ENCODE peak calls at places on chromosomes 2 and 18, in nine cellular contexts. E is iPS-NIHi11; S is HTR-8/SVneo; L is esophagus muscularis mucosa; B is stimulated activated CD8-positive, alpha-beta memory T cell treated with anti-CD3 and anti-CD28 coated beads, Interleukin-2, amount 100 ng/mL, for 48 hours; R is activated effector memory CD4-positive, alpha-beta T cell treated with Interleukin-2 at 50 U/mL for 16 hours; U is M059J; W is lower lobe of right lung; M is RWPE1. P is an unnamed sample.

GRCh38 chr2:151671198-151671597 is 63.1 kb downstream of the NEB start:
- DNase-seq in E (no peak), S (no peak), L (no peak), B (no peak), R (no peak), U (no peak), W (no peak), M (no peak), P (no peak)

GRCh38 chr2:99066602-99067001 is 74.9 kb upstream of the C2orf15 start:
- DNase-seq in E (peak), S (peak), L (no peak), B (no peak), R (no peak), U (peak), W (no peak), M (peak), P (no peak)

GRCh38 chr2:153971914-153972313 is 100.2 kb downstream of the GALNT13 start:
- DNase-seq in E (no peak), S (no peak), L (no peak), B (no peak), R (no peak), U (no peak), W (no peak), M (no peak), P (no peak)

GRCh38 chr2:223887127-223887526 is 49.7 kb upstream of the AP1S3 start:
- DNase-seq in E (no peak), S (no peak), L (no peak), B (no peak), R (no peak), U (no peak), W (no peak), M (peak), P (no peak)

GRCh38 chr2:79512442-79513401 is at the start of gene CTNNA2:
- DNase-seq in E (peak), S (no peak), L (no peak), B (peak), R (no peak), U (peak), W (peak), M (peak), P (no peak)

GRCh38 chr2:10906926-10907479 is 4.7 kb upstream of the KCNF1 start:
- DNase-seq in E (no peak), S (no peak), L (no peak), B (no peak), R (no peak), U (no peak), W (no peak), M (no peak), P (no peak)

GRCh38 chr2:74947703-74948102 is 10.7 kb upstream of the POLE4 start:
- DNase-seq in E (peak), S (no peak), L (no peak), B (no peak), R (no peak), U (no peak), W (no peak), M (no peak), P (no peak)

GRCh38 chr2:233807966-233808892 is 30.1 kb downstream of the MROH2A start:
- DNase-seq in E (no peak), S (no peak), L (no peak), B (no peak), R (no peak), U (no peak), W (peak), M (no peak), P (no peak)

GRCh38 chr2:117850015-117850414 is 35.5 kb downstream of the DDX18 start:
- DNase-seq in E (peak), S (no peak), L (no peak), B (no peak), R (no peak), U (no peak), W (no peak), M (no peak), P (no peak)

GRCh38 chr18:48228301-48228715 is 180.9 kb downstream of the ZBTB7C start:
- DNase-seq in E (no peak), S (no peak), L (no peak), B (no peak), R (no peak), U (no peak), W (peak), M (peak), P (no peak)

GRCh38 chr2:127528487-127528886 is 2.2 kb upstream of the IWS1 start:
- DNase-seq in E (no peak), S (no peak), L (no peak), B (no peak), R (no peak), U (no peak), W (no peak), M (no peak), P (no peak)

GRCh38 chr18:58234359-58234741 is 190.3 kb downstream of the NEDD4L start:
- DNase-seq in E (no peak), S (no peak), L (peak), B (no peak), R (no peak), U (no peak), W (no peak), M (no peak), P (no peak)

GRCh38 chr2:25548587-25548986 is 124.8 kb downstream of the DTNB start:
- DNase-seq in E (no peak), S (no peak), L (no peak), B (no peak), R (no peak), U (peak), W (no peak), M (no peak), P (no peak)

GRCh38 chr2:170823800-170824153 is 7.1 kb downstream of the GAD1 start:
- DNase-seq in E (no peak), S (no peak), L (no peak), B (no peak), R (no peak), U (no peak), W (no peak), M (no peak), P (no peak)

GRCh38 chr2:696999-697627 is 19.9 kb upstream of the TMEM18 start:
- DNase-seq in E (no peak), S (no peak), L (no peak), B (no peak), R (no peak), U (no peak), W (no peak), M (peak), P (no peak)

GRCh38 chr2:15941483-15941853 is 1.1 kb downstream of the MYCN start:
- DNase-seq in E (peak), S (no peak), L (no peak), B (no peak), R (no peak), U (no peak), W (no peak), M (no peak), P (no peak)

GRCh38 chr2:120379916-120380893 is 34.3 kb downstream of the INHBB start:
- DNase-seq in E (no peak), S (no peak), L (no peak), B (no peak), R (no peak), U (no peak), W (no peak), M (no peak), P (no peak)

GRCh38 chr2:206836722-206837121 is 71.3 kb downstream of the FASTKD2 start:
- DNase-seq in E (no peak), S (no peak), L (no peak), B (no peak), R (no peak), U (no peak), W (no peak), M (no peak), P (no peak)

GRCh38 chr2:64260817-64261216 is 116.6 kb upstream of the PELI1 start:
- DNase-seq in E (no peak), S (no peak), L (no peak), B (no peak), R (peak), U (no peak), W (peak), M (no peak), P (peak)

GRCh38 chr18:24231773-24232735 is 93.2 kb downstream of the CABYR start:
- DNase-seq in E (no peak), S (no peak), L (no peak), B (no peak), R (no peak), U (peak), W (no peak), M (peak), P (no peak)

GRCh38 chr2:1101982-1102381 is 151.3 kb downstream of the SNTG2 start:
- DNase-seq in E (no peak), S (no peak), L (no peak), B (no peak), R (no peak), U (no peak), W (no peak), M (no peak), P (no peak)

GRCh38 chr2:203018181-203018580 is 3.5 kb downstream of the NBEAL1 start:
- DNase-seq in E (no peak), S (no peak), L (no peak), B (no peak), R (no peak), U (peak), W (no peak), M (no peak), P (no peak)

GRCh38 chr2:146821836-146822316 is 1023.0 kb upstream of the ACVR2A start:
- DNase-seq in E (no peak), S (peak), L (no peak), B (no peak), R (no peak), U (peak), W (no peak), M (peak), P (no peak)

GRCh38 chr2:1638281-1638860 is 105.9 kb downstream of the PXDN start:
- DNase-seq in E (no peak), S (no peak), L (no peak), B (no peak), R (no peak), U (peak), W (no peak), M (peak), P (no peak)